ENCODE peak calls at places on chromosome 12, in ten cellular contexts. K is sigmoid colon; X is aorta; W is H9; R is CD8-positive, alpha-beta T cell; O is cardiac muscle cell; Z is breast epithelium; U is CD8-positive, alpha-beta memory T cell; S is endodermal cell; Q is ovary. B is an unnamed sample.

GRCh38 chr12:9364224-9365176 is 156.3 kb upstream of the PZP start:
- DNase-seq in Q (no peak), O (no peak), R (no peak), K (no peak), X (no peak), U (peak; percentile 14), S (peak; percentile 93), Z (no peak), W (peak; percentile 92), B (peak; percentile 99)

GRCh38 chr12:51349026-51349425 is 2.5 kb upstream of the CELA1 start:
- DNase-seq in S (no peak), R (no peak), X (no peak), U (no peak), W (no peak), Q (no peak), O (no peak), K (no peak), Z (no peak), B (peak; percentile 35)

GRCh38 chr12:120538281-120539156 is 4.4 kb downstream of the RNF10 start:
- DNase-seq in R (no peak), K (peak; percentile 84), U (no peak), O (peak; percentile 71), S (no peak), Q (peak; percentile 61), Z (peak; percentile 64), X (peak; percentile 80), W (no peak), B (peak; percentile 74)

GRCh38 chr12:6231359-6232268 is 31.4 kb downstream of the CD9 start:
- DNase-seq in X (no peak), Z (no peak), Q (no peak), O (no peak), S (no peak), R (no peak), U (no peak), W (no peak), K (no peak), B (no peak)

GRCh38 chr12:124691429-124691828 is 124.0 kb upstream of the NCOR2 start:
- DNase-seq in K (no peak), S (no peak), U (no peak), X (no peak), R (no peak), Q (no peak), Z (no peak), W (no peak), O (no peak), B (no peak)

GRCh38 chr12:55847033-55847432 is 4.3 kb upstream of the MMP19 start:
- DNase-seq in R (no peak), Z (no peak), Q (no peak), W (no peak), S (no peak), U (no peak), K (peak; percentile 78), O (no peak), X (peak; percentile 85), B (peak; percentile 32)

GRCh38 chr12:54195736-54196347 is 7.1 kb upstream of the SMUG1 start:
- DNase-seq in O (no peak), X (no peak), K (no peak), Q (no peak), U (no peak), S (no peak), Z (no peak), W (no peak), R (no peak), B (no peak)

GRCh38 chr12:23555180-23555784 is 394.2 kb downstream of the SOX5 start:
- DNase-seq in W (no peak), K (no peak), X (no peak), Q (no peak), Z (no peak), R (no peak), O (no peak), S (no peak), U (no peak), B (no peak)

GRCh38 chr12:132565365-132565764 is 45.0 kb downstream of the LRCOL1 start:
- DNase-seq in S (no peak), Z (no peak), U (no peak), W (no peak), R (no peak), O (no peak), K (no peak), X (no peak), Q (no peak), B (no peak)

GRCh38 chr12:50185975-50186663 is 18.9 kb upstream of the CERS5 start:
- DNase-seq in R (no peak), Q (no peak), Z (no peak), S (no peak), O (no peak), K (no peak), X (no peak), U (no peak), W (no peak), B (peak; percentile 62)

GRCh38 chr12:106123551-106123991 is 15.2 kb downstream of the NUAK1 start:
- DNase-seq in K (no peak), R (no peak), O (no peak), S (peak; percentile 58), X (peak; percentile 84), Q (peak; percentile 44), W (no peak), U (no peak), Z (no peak), B (no peak)

GRCh38 chr12:53674977-53675700 is 744 bp downstream of the ATP5MC2 start:
- DNase-seq in O (no peak), W (no peak), S (no peak), R (no peak), K (no peak), U (no peak), Z (no peak), Q (no peak), X (no peak), B (no peak)

GRCh38 chr12:78938341-78939084 is 73.9 kb downstream of the SYT1 start:
- DNase-seq in R (no peak), X (no peak), S (no peak), W (no peak), Z (no peak), Q (no peak), U (no peak), O (no peak), K (no peak), B (no peak)

GRCh38 chr12:51421266-51421884 is 3.3 kb upstream of the SLC4A8 start:
- DNase-seq in K (no peak), S (peak; percentile 92), Q (peak; percentile 60), U (peak; percentile 7), X (no peak), O (peak; percentile 85), R (no peak), Z (peak; percentile 24), W (peak; percentile 77), B (peak; percentile 46)

GRCh38 chr12:92029136-92029535 is 116.5 kb downstream of the BTG1 start:
- DNase-seq in O (no peak), U (no peak), K (no peak), Z (no peak), X (no peak), S (no peak), R (no peak), Q (no peak), W (no peak), B (no peak)
- H3K4me1 ChIP-seq in O (peaks cover 10% of the 10 kb centered on the region), U (peaks cover 73% of the 10 kb centered on the region), K (no peaks in the 10 kb centered on the region), Z (peaks cover 4% of the 10 kb centered on the region), X (peaks cover 3% of the 10 kb centered on the region), S (no peaks in the 10 kb centered on the region), R (peaks cover 72% of the 10 kb centered on the region), Q (peaks cover 6% of the 10 kb centered on the region), W (no peaks in the 10 kb centered on the region), B (peaks cover 21% of the 10 kb centered on the region)

DNA sequence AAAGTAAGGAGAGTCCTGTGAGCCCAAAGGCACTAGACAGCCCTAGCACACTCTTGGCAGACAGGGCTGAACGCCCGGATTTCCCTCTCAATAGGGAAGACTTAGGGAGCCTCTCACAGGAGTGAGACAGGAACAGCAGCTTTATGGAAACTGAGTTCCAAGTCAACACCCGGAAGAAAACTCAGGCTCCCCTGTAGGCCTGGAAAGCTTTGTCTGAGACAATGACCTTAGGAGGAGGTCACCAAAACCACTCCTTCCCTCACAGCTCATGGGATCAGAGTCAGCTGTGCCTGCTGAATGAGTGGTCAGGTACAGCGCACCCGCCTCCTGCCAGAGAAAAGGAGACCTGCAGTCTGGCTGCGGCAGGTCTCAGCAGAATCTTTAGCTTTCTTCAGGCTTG is 229.5 kb downstream of the CACNA1C start:
- DNase-seq in X (no peak), Z (no peak), W (peak; percentile 73), O (peak; percentile 37), K (no peak), U (no peak), Q (no peak), S (peak; percentile 86), R (no peak), B (no peak)
- H3K4me1 ChIP-seq in X (peaks cover 3% of the 10 kb centered on the region), Z (peaks cover 39% of the 10 kb centered on the region), W (no peaks in the 10 kb centered on the region), O (peaks cover 51% of the 10 kb centered on the region), K (no peaks in the 10 kb centered on the region), U (no peaks in the 10 kb centered on the region), Q (peaks cover 4% of the 10 kb centered on the region), S (no peaks in the 10 kb centered on the region), R (no peaks in the 10 kb centered on the region), B (peaks cover 9% of the 10 kb centered on the region)

DNA sequence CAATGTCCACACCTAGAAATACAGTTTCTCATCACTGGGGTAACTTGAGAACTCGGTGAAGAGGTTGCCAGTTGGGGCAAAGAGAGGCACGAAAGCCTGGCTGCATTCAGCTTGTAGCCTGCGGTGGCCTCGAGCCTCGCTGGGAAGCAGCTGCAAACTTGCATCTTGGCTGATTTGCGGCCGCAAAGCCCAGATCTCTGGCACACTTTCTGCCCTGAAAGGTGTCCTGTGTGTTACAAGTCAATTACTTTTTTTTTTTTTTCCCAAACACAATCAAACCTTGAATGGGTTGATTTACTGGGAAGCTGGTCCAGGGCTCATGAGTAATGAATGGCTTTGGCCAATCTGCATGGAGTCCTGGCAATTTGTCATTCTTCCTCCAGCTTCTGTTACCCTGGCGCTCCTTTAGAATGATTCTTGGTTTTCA is 6.5 kb downstream of the BCL7A start:
- DNase-seq in U (no peak), O (no peak), Z (no peak), S (no peak), K (no peak), Q (no peak), X (no peak), R (no peak), W (no peak), B (peak; percentile 80)
- H3K4me1 ChIP-seq in U (peaks cover 4% of the 10 kb centered on the region), O (peaks cover 9% of the 10 kb centered on the region), Z (peaks cover 16% of the 10 kb centered on the region), S (peaks cover 4% of the 10 kb centered on the region), K (no peaks in the 10 kb centered on the region), Q (peaks cover 5% of the 10 kb centered on the region), X (no peaks in the 10 kb centered on the region), R (peaks cover 13% of the 10 kb centered on the region), W (no peaks in the 10 kb centered on the region), B (peaks cover 58% of the 10 kb centered on the region)

GRCh38 chr12:68636268-68636667 is 25.6 kb downstream of the RAP1B start:
- DNase-seq in R (no peak), U (no peak), W (no peak), X (no peak), O (no peak), Z (no peak), Q (no peak), S (no peak), K (no peak), B (peak; percentile 71)

GRCh38 chr12:68631177-68631576 is 20.5 kb downstream of the RAP1B start:
- DNase-seq in Q (no peak), W (no peak), U (no peak), X (no peak), S (no peak), O (no peak), Z (no peak), R (no peak), K (no peak), B (no peak)

GRCh38 chr12:68630598-68630997 is 19.9 kb downstream of the RAP1B start:
- DNase-seq in Q (no peak), O (no peak), U (no peak), Z (no peak), R (no peak), S (peak; percentile 44), W (no peak), K (no peak), X (no peak), B (no peak)

GRCh38 chr12:68632486-68632885 is 21.8 kb downstream of the RAP1B start:
- DNase-seq in K (no peak), R (no peak), S (no peak), O (no peak), X (no peak), Q (no peak), U (no peak), Z (no peak), W (no peak), B (no peak)

GRCh38 chr12:68633614-68634558 is 23.2 kb downstream of the RAP1B start:
- DNase-seq in X (no peak), U (no peak), K (no peak), R (no peak), W (no peak), Q (no peak), O (no peak), Z (no peak), S (no peak), B (no peak)
- H3K4me1 ChIP-seq in X (no peaks in the 10 kb centered on the region), U (peaks cover 89% of the 10 kb centered on the region), K (no peaks in the 10 kb centered on the region), R (peaks cover 95% of the 10 kb centered on the region), W (no peaks in the 10 kb centered on the region), Q (peaks cover 13% of the 10 kb centered on the region), O (peaks cover 17% of the 10 kb centered on the region), Z (peaks cover 15% of the 10 kb centered on the region), S (no peaks in the 10 kb centered on the region), B (peaks cover 15% of the 10 kb centered on the region)

B was measured in mammary epithelial cell.